ENCODE peak calls at places on chromosomes 13 and 19, in eight cellular contexts. Y, W, M, K, O, S, D and L are unnamed samples.

GRCh38 chr13:50617134-50617721 is 226.3 kb downstream of the DLEU7 start:
- DNase-seq in Y (peak), W (no peak), M (no peak), K (no peak), O (peak), S (peak), D (no peak), L (no peak)

GRCh38 chr19:47187023-47187655 is 43.9 kb downstream of the BBC3 start:
- DNase-seq in Y (no peak), W (no peak), M (no peak), K (no peak), O (no peak), S (no peak), D (no peak), L (no peak)

GRCh38 chr13:106630650-106631049 is 62.7 kb upstream of the ARGLU1 start:
- DNase-seq in Y (no peak), W (no peak), M (no peak), K (no peak), O (no peak), S (no peak), D (no peak), L (no peak)

GRCh38 chr19:10888421-10888866 is 17.1 kb downstream of the CARM1 start:
- DNase-seq in Y (no peak), W (no peak), M (no peak), K (no peak), O (no peak), S (no peak), D (no peak), L (no peak)

GRCh38 chr19:1873524-1874473 is 10.4 kb upstream of the KLF16 start:
- DNase-seq in Y (no peak), W (peak), M (no peak), K (no peak), O (no peak), S (no peak), D (no peak), L (no peak)

GRCh38 chr19:40381321-40381720 is 8.7 kb downstream of the HIPK4 start:
- DNase-seq in Y (no peak), W (no peak), M (no peak), K (no peak), O (no peak), S (no peak), D (no peak), L (no peak)

GRCh38 chr19:8451377-8451776 is 6.6 kb downstream of the HNRNPM start:
- DNase-seq in Y (no peak), W (no peak), M (no peak), K (no peak), O (no peak), S (no peak), D (no peak), L (no peak)

GRCh38 chr19:4327877-4328242 is 10.8 kb downstream of the STAP2 start:
- DNase-seq in Y (no peak), W (no peak), M (no peak), K (no peak), O (no peak), S (no peak), D (no peak), L (no peak)

GRCh38 chr13:41065098-41065497 is 3.8 kb downstream of the WBP4 start:
- DNase-seq in Y (no peak), W (no peak), M (no peak), K (no peak), O (no peak), S (peak), D (no peak), L (no peak)

GRCh38 chr19:17294051-17294891 is 9.0 kb downstream of the ABHD8 start:
- DNase-seq in Y (no peak), W (no peak), M (peak), K (no peak), O (peak), S (no peak), D (peak), L (no peak)

GRCh38 chr19:11434703-11435056 is 241 bp downstream of the ODAD3 start:
- DNase-seq in Y (no peak), W (no peak), M (no peak), K (no peak), O (no peak), S (no peak), D (no peak), L (no peak)

GRCh38 chr19:34794289-34794960 is 21.4 kb upstream of the ZNF599 start:
- DNase-seq in Y (no peak), W (no peak), M (no peak), K (no peak), O (no peak), S (no peak), D (no peak), L (no peak)

GRCh38 chr19:42292042-42292960 is 9.6 kb upstream of the PRR19 start:
- DNase-seq in Y (no peak), W (no peak), M (no peak), K (no peak), O (no peak), S (no peak), D (no peak), L (no peak)

GRCh38 chr19:33290956-33291622 is 11.2 kb downstream of the CEBPA start:
- DNase-seq in Y (peak), W (no peak), M (no peak), K (no peak), O (peak), S (no peak), D (no peak), L (no peak)

GRCh38 chr13:113902956-113903355 is 39.1 kb upstream of the GAS6 start:
- DNase-seq in Y (no peak), W (no peak), M (no peak), K (no peak), O (no peak), S (no peak), D (no peak), L (no peak)